ENCODE peak calls at places on chromosomes 4 and X, in seven cellular contexts. C is vagina, I is tibial artery, M is Peyer's patch, Q is esophagus squamous epithelium, Y is OCI-LY7, D is heart right ventricle. V is an unnamed sample.

GRCh38 chr4:173242466-173243250 is 74.0 kb downstream of the GALNT7 start:
- DNase-seq in Y (no peak), M (no peak), Q (no peak), C (no peak), D (no peak), I (no peak), V (peak; percentile 37)

GRCh38 chrX:27728291-27728690 is 79.5 kb upstream of the MAGEB10 start:
- DNase-seq in M (no peak), C (no peak), D (no peak), Q (no peak), Y (no peak), I (no peak), V (peak; percentile 46)

GRCh38 chr4:1568855-1569460 is 115.2 kb downstream of the FAM53A start:
- DNase-seq in I (no peak), C (no peak), D (peak; percentile 9), Q (no peak), M (no peak), Y (no peak), V (no peak)

GRCh38 chrX:123085311-123085940 is 98.7 kb upstream of the GRIA3 start:
- DNase-seq in D (no peak), Y (no peak), I (no peak), M (no peak), C (no peak), Q (no peak), V (peak; percentile 41)

GRCh38 chrX:82127228-82128123 is 925.6 kb downstream of the SH3BGRL start:
- DNase-seq in M (no peak), C (no peak), D (no peak), Q (no peak), I (no peak), Y (no peak), V (no peak)

GRCh38 chr4:42310343-42310742 is 86.9 kb upstream of the SHISA3 start:
- DNase-seq in Y (no peak), D (no peak), C (no peak), I (no peak), M (no peak), Q (no peak), V (no peak)

GRCh38 chr4:87805971-87806370 is 6.6 kb downstream of the IBSP start:
- DNase-seq in D (no peak), M (no peak), Q (no peak), C (no peak), I (no peak), Y (no peak), V (no peak)

GRCh38 chrX:108361316-108361715 is 76.9 kb downstream of the COL4A6 start:
- DNase-seq in Y (no peak), Q (no peak), I (no peak), M (no peak), D (no peak), C (no peak), V (no peak)

GRCh38 chr4:95637047-95637600 is 88.4 kb upstream of the UNC5C start:
- DNase-seq in Y (no peak), M (no peak), Q (no peak), I (no peak), C (no peak), D (no peak), V (no peak)
- TF ChIP-seq CTCF in Y (no peak), M (no peak), Q (no peak), I (no peak), C (no peak), D (no peak), V (peak; percentile 36)

DNA sequence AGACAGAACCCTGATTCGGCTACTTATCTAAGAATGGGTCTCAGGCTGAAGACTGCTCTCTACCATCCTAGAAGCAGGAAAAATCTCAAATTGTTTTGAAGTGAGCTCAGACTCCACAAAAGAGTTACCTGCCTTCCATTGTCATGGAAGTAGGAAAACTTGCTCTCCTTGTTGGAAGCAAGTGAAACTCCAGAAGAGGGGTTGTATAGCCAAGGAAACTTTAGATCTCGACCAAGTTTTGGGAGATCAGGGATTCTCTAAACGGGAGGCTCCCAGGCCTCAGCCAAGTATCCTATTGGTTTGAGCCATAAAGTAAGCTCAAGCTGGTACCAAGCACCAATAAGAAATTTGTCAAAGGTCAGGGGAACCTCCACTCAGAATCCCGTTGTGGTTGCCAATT is 9.2 kb upstream of the FHDC1 start:
- DNase-seq in Y (no peak), Q (no peak), I (no peak), D (no peak), C (no peak), M (no peak), V (no peak)
- H3K4me1 ChIP-seq in Y (no peaks in the 10 kb centered on the region), Q (no peaks in the 10 kb centered on the region), I (no peaks in the 10 kb centered on the region), D (no peaks in the 10 kb centered on the region), C (no peaks in the 10 kb centered on the region), M (no peaks in the 10 kb centered on the region), V (no peaks in the 10 kb centered on the region)

GRCh38 chr4:120973207-120973606 is 50.7 kb upstream of the PRDM5 start:
- DNase-seq in C (no peak), Q (no peak), I (no peak), Y (no peak), D (no peak), M (no peak), V (no peak)

DNA sequence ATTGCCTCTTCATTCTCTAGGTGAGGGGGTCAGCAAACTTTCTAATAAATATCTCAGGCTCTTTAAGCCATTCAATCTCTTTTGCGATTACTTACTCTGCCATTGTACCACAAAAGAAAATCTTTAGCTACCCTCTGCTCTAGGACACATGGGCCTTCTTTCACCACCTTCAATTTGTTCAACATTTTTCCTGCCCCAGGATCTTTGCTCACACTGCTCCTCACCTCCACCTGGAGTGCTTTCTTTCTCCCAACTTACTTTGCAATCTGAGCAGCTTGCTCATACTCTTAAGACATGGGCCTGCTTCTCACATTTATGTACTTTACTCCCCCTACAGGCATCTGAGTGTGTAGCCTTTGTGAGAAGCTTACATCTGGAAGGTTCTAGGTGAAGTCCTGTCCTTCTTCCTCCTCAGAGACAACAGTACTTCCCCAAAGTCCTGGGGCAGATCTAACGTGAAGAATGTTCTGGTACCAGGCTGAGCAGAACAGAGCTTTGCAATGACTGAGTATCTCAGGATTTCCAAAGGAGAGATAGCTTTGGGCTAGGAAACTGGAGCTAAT is 55.0 kb upstream of the PRDM5 start:
- DNase-seq in D (no peak), Y (peak; percentile 70), I (no peak), M (no peak), C (no peak), Q (no peak), V (peak; percentile 51)
- TF ChIP-seq CTCF in D (peak; percentile 20), Y (peak; percentile 79), I (peak; percentile 24), M (no peak), C (no peak), Q (no peak), V (peak; percentile 56)

GRCh38 chrX:119942831-119943184 is 743 bp downstream of the NKAP start:
- DNase-seq in Y (peak; percentile 13), D (no peak), I (no peak), Q (no peak), M (no peak), C (no peak), V (peak; percentile 8)

GRCh38 chrX:119945481-119945880 is 1.9 kb upstream of the NKAP start:
- DNase-seq in M (no peak), Y (no peak), D (no peak), Q (no peak), C (no peak), I (no peak), V (no peak)

GRCh38 chrX:119942173-119942819 is 1.3 kb downstream of the NKAP start:
- DNase-seq in I (no peak), Y (no peak), C (no peak), M (no peak), D (no peak), Q (no peak), V (no peak)

GRCh38 chrX:119943185-119943988 is at the start of gene NKAP:
- DNase-seq in D (peak; percentile 66), Q (peak; percentile 8), C (peak; percentile 91), Y (peak; percentile 87), M (peak; percentile 88), I (peak; percentile 79), V (peak; percentile 75)

DNA sequence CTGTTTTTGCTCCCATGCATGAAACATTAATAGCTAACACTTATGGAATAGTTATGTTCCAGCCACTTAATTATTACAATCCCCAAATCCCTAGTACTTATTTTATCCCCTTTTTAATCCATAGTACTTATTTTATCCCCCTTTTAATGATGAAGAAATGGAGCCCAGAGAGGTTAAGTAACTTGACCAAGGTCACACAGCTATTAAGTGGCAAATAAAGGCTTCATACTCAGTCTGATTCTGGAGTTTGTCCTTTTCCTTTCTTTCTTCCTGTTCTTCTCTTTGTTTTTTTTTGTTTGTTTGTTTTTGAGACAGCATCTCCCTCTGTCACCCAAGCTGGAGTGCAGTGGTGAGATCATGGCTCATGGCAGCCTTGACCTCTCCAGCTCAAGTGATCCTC is 2.2 kb downstream of the NKAP start:
- DNase-seq in I (no peak), M (no peak), D (no peak), Y (no peak), C (no peak), Q (no peak), V (no peak)
- H3K4me1 ChIP-seq in I (peaks cover 5% of the 10 kb centered on the region), M (peaks cover 8% of the 10 kb centered on the region), D (peaks cover 16% of the 10 kb centered on the region), Y (peaks cover 16% of the 10 kb centered on the region), C (peaks cover 11% of the 10 kb centered on the region), Q (peaks cover 3% of the 10 kb centered on the region), V (no peaks in the 10 kb centered on the region)

GRCh38 chr4:2939383-2940243 is 23.6 kb downstream of the NOP14 start:
- DNase-seq in M (peak; percentile 43), Y (no peak), Q (no peak), C (peak; percentile 86), I (no peak), D (peak; percentile 14), V (no peak)

GRCh38 chr4:2938906-2939305 is 24.3 kb downstream of the NOP14 start:
- DNase-seq in M (peak; percentile 32), I (peak; percentile 16), C (peak; percentile 85), D (no peak), Y (no peak), Q (no peak), V (no peak)

GRCh38 chr4:2941138-2942036 is 21.8 kb downstream of the NOP14 start:
- DNase-seq in Q (no peak), M (peak; percentile 43), Y (no peak), I (no peak), D (no peak), C (peak; percentile 77), V (no peak)

GRCh38 chr4:2942037-2942531 is 21.1 kb downstream of the NOP14 start:
- DNase-seq in C (peak; percentile 70), I (no peak), Q (no peak), M (peak; percentile 48), Y (no peak), D (no peak), V (no peak)

DNA sequence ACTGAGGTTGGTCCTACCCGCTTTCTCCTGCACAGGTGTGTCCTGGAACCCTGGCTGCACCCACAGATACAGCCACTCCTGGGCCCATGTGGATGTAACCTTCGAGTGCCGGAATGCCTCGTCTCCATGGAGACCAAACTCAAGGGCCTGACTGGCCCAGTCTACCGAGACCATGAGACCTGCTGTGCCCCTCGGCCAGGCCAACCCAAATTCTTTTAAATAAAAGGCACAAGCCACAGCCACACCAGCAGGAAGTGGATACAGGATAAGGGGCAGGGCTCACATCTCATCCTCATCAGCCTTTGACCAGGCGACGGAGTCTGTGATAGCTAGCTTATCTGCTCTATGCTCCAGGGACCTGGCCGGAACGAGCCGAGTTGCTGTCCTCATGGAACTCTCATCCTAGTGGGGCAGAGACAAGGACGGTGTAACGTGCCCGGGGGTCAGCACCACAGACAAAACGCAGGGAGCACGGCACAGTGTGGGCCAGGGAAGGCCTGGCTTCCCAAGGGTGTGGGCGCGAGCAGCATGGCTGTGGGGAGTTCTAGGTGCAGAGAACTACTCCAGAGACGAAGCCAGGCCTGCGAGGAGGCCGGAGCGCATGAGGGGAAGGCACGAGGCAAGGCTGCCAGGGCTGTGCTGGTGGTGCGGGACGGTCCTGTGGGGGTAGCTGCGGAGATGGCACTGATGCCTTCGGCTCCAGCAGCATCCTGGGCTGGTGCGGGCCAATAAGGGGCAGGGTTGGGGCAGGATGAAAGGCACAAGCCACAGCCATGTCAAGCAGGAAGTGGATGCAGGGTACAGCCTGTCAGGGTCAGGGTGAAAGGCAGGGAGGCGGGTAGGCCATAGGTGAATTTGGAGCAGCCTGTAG is 22.7 kb downstream of the NOP14 start:
- DNase-seq in Q (no peak), I (no peak), Y (no peak), C (peak; percentile 83), D (no peak), M (peak; percentile 44), V (no peak)
- TF ChIP-seq CTCF in Q (no peak), I (no peak), Y (no peak), C (no peak), D (no peak), M (no peak), V (no peak)